ENCODE peak calls at places on chromosomes 12 and 14, in eight cellular contexts. W is HepG2, O is transverse colon, K is GM12878, H is A549, M is erythroblast, C is adrenal gland, S is suprapubic skin. Q is an unnamed sample.

GRCh38 chr14:94392510-94392935 is 4.1 kb upstream of the SERPINA1 start:
- DNase-seq in W (peak; percentile 59), O (no peak), K (peak; percentile 38), H (no peak), M (no peak), C (peak; percentile 36), S (no peak), Q (no peak)

GRCh38 chr14:67186789-67187188 is 2.5 kb upstream of the GARIN2 start:
- DNase-seq in W (no peak), O (peak; percentile 14), K (no peak), H (no peak), M (no peak), C (no peak), S (no peak), Q (no peak)

GRCh38 chr12:60335765-60336164 is 739.9 kb downstream of the SLC16A7 start:
- DNase-seq in W (no peak), O (no peak), K (no peak), H (peak; percentile 21), M (no peak), C (no peak), S (no peak), Q (no peak)

GRCh38 chr14:80987235-80988032 is 32.0 kb downstream of the TSHR start:
- DNase-seq in W (peak; percentile 45), O (peak; percentile 78), K (no peak), H (peak; percentile 78), M (peak; percentile 82), C (peak; percentile 69), S (peak; percentile 68), Q (peak; percentile 15)

GRCh38 chr12:12072064-12072760 is 1.5 kb downstream of the BCL2L14 start:
- DNase-seq in W (peak; percentile 38), O (peak; percentile 74), K (peak; percentile 12), H (no peak), M (no peak), C (no peak), S (no peak), Q (no peak)

GRCh38 chr12:93552427-93552826 is 20.0 kb upstream of the SOCS2 start:
- DNase-seq in W (no peak), O (no peak), K (no peak), H (no peak), M (no peak), C (no peak), S (no peak), Q (no peak)

GRCh38 chr14:77248666-77249065 is 22.3 kb downstream of the NGB start:
- DNase-seq in W (no peak), O (no peak), K (no peak), H (no peak), M (no peak), C (no peak), S (no peak), Q (peak; percentile 38)

GRCh38 chr12:80602455-80602854 is 105.0 kb upstream of the MYF6 start:
- DNase-seq in W (no peak), O (no peak), K (no peak), H (no peak), M (no peak), C (no peak), S (no peak), Q (no peak)

GRCh38 chr12:44774815-44775411 is 101.2 kb downstream of the NELL2 start:
- DNase-seq in W (peak; percentile 21), O (peak; percentile 29), K (no peak), H (peak; percentile 42), M (peak; percentile 67), C (peak; percentile 16), S (no peak), Q (peak; percentile 4)

GRCh38 chr12:93178154-93178878 is 199.4 kb upstream of the NUDT4 start:
- DNase-seq in W (no peak), O (no peak), K (no peak), H (no peak), M (no peak), C (no peak), S (no peak), Q (no peak)

GRCh38 chr14:23299986-23300686 is 2.5 kb downstream of the PPP1R3E start:
- DNase-seq in W (no peak), O (no peak), K (no peak), H (no peak), M (no peak), C (no peak), S (no peak), Q (no peak)

GRCh38 chr14:23300687-23301223 is 1.9 kb downstream of the PPP1R3E start:
- DNase-seq in W (peak; percentile 43), O (peak; percentile 51), K (no peak), H (no peak), M (peak; percentile 65), C (peak; percentile 77), S (peak; percentile 81), Q (peak; percentile 26)

GRCh38 chr14:23302290-23303225 is at the start of gene PPP1R3E:
- DNase-seq in W (peak; percentile 84), O (peak; percentile 88), K (no peak), H (peak; percentile 74), M (peak; percentile 87), C (peak; percentile 81), S (peak; percentile 88), Q (peak; percentile 30)

GRCh38 chr14:23301288-23301968 is 1.2 kb downstream of the PPP1R3E start:
- DNase-seq in W (peak; percentile 100), O (peak; percentile 98), K (peak; percentile 91), H (peak; percentile 97), M (peak; percentile 100), C (peak; percentile 98), S (peak; percentile 98), Q (peak; percentile 82)

DNA sequence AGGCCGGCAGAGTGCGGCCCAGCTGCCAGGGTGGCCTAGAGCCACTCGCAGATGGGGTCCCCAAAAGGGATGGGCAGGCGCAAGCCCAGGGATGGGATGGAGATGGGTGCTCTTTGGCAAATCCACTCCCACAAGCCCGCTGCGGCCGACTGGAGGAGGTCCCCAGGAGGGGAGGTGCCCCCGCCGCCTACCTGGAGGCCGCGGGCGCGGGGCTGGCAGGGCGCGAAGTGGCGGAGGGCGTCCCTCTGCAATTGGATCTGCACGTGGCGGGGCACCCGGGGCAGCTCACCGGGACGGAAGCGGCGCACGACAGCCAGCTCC is 730 bp downstream of the PPP1R3E start:
- DNase-seq in W (no peak), O (no peak), K (no peak), H (no peak), M (no peak), C (no peak), S (no peak), Q (no peak)
- TF ChIP-seq POLR2A in W (no peak), O (peak; percentile 72), K (peak; percentile 69), H (peak; percentile 90), M (peak; percentile 89), C (peak; percentile 79), S (no peak), Q (peak; percentile 60)

GRCh38 chr12:55715833-55716581 is at the start of gene BLOC1S1:
- DNase-seq in W (peak; percentile 86), O (peak; percentile 96), K (peak; percentile 73), H (peak; percentile 98), M (peak; percentile 97), C (peak; percentile 96), S (peak; percentile 96), Q (peak; percentile 85)
- TF ChIP-seq POLR2A in W (peak; percentile 60), O (peak; percentile 70), K (peak; percentile 74), H (peak; percentile 37), M (peak; percentile 72), C (peak; percentile 59), S (no peak), Q (peak; percentile 44)

GRCh38 chr14:41830679-41831078 is 224.0 kb downstream of the LRFN5 start:
- DNase-seq in W (no peak), O (no peak), K (no peak), H (no peak), M (no peak), C (peak; percentile 38), S (no peak), Q (no peak)
- TF ChIP-seq POLR2A in W (no peak), O (no peak), K (no peak), H (no peak), M (no peak), C (no peak), S (no peak), Q (no peak)

DNA sequence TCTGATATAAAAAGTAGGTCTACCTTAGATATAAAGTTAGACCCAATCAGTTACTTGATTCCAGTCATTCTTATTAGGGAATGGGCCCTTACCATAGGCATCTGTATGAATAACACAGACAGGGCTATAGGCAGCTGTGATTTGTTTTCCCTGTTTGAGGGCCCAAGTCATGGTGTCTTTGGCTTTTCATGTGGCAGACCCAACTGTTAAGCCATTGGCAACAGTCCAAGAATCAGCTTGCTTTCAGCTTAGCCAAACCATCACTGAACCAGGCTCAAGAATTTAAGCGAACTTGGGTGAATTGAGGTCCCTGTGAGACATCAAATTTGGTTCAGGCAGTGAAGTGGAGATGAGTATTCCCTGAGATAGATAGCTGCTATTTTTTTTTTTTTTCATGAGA is 111.2 kb downstream of the LRRIQ1 start:
- DNase-seq in W (no peak), O (no peak), K (no peak), H (no peak), M (no peak), C (no peak), S (no peak), Q (no peak)
- TF ChIP-seq POLR2A in W (no peak), O (no peak), K (no peak), H (no peak), M (no peak), C (no peak), S (no peak), Q (no peak)

GRCh38 chr14:73949752-73950734 is at the start of the genes COQ6 and FAM161B:
- DNase-seq in W (peak; percentile 95), O (peak; percentile 95), K (peak; percentile 90), H (peak; percentile 97), M (peak; percentile 96), C (peak; percentile 97), S (peak; percentile 96), Q (peak; percentile 78)
- TF ChIP-seq POLR2A in W (peak; percentile 83), O (peak; percentile 93), K (peak; percentile 99), H (peak; percentile 91), M (peak; percentile 93), C (peak; percentile 98), S (peak; percentile 27), Q (peak; percentile 66)

DNA sequence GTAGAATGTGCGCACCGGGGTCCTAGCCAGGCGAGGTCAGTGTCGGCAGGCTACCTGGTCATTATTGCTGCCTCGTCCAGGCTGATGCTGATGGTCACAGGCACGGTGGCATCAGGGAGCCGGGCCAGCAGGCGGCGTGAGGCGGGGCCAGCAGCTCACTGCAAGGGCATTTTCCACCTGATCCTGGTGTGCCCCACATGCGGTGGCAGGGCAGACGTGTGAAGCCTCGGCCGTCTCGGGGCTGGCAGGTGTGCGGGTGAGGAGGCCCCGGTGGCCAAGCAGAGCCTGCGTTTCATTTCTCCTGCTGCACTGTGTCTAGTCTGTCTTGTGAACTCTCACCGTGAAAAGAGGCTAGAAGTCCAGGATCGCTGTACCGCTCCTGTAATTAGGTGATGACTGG is 12.0 kb upstream of the AMN start:
- DNase-seq in W (no peak), O (no peak), K (no peak), H (no peak), M (no peak), C (no peak), S (no peak), Q (no peak)
- TF ChIP-seq POLR2A in W (no peak), O (no peak), K (peak; percentile 66), H (no peak), M (no peak), C (no peak), S (no peak), Q (no peak)

GRCh38 chr12:26240329-26240815 is 45.0 kb downstream of the SSPN start:
- DNase-seq in W (no peak), O (no peak), K (no peak), H (no peak), M (no peak), C (no peak), S (no peak), Q (no peak)
- TF ChIP-seq POLR2A in W (no peak), O (no peak), K (no peak), H (no peak), M (no peak), C (no peak), S (no peak), Q (no peak)

Q was measured in H54.